ENCODE peak calls at places on chromosomes 6 and 20, in five cellular contexts. One of them, this sample, is unnamed.

GRCh38 chr6:31567531-31568370 is 4.3 kb upstream of the LTA start:
- DNase-seq in IMR-90: no peak
- DNase-seq in fibroblast of lung: no peak
- DNase-seq in PC-3: no peak
- DNase-seq in keratinocyte: no peak
- DNase-seq in this sample: no peak

GRCh38 chr6:22598386-22598785 is 29.0 kb downstream of the HDGFL1 start:
- DNase-seq in IMR-90: no peak
- DNase-seq in fibroblast of lung: no peak
- DNase-seq in PC-3: no peak
- DNase-seq in keratinocyte: no peak
- DNase-seq in this sample: no peak

GRCh38 chr20:39850236-39850635 is 838.8 kb downstream of the MAFB start:
- DNase-seq in IMR-90: no peak
- DNase-seq in fibroblast of lung: peak
- DNase-seq in PC-3: no peak
- DNase-seq in keratinocyte: no peak
- DNase-seq in this sample: no peak

GRCh38 chr6:34490390-34491090 is 24.7 kb downstream of the PACSIN1 start:
- DNase-seq in IMR-90: no peak
- DNase-seq in fibroblast of lung: no peak
- DNase-seq in PC-3: no peak
- DNase-seq in keratinocyte: no peak
- DNase-seq in this sample: no peak

GRCh38 chr6:9482030-9482731 is 932.7 kb downstream of the TFAP2A start:
- DNase-seq in IMR-90: peak
- DNase-seq in fibroblast of lung: peak
- DNase-seq in PC-3: peak
- DNase-seq in keratinocyte: peak
- DNase-seq in this sample: peak

GRCh38 chr6:130381459-130382380 is 15.9 kb downstream of the TMEM200A start:
- DNase-seq in IMR-90: no peak
- DNase-seq in fibroblast of lung: no peak
- DNase-seq in PC-3: no peak
- DNase-seq in keratinocyte: no peak
- DNase-seq in this sample: no peak

GRCh38 chr6:148969679-148970078 is 222.8 kb downstream of the UST start:
- DNase-seq in IMR-90: peak
- DNase-seq in fibroblast of lung: peak
- DNase-seq in PC-3: no peak
- DNase-seq in keratinocyte: no peak
- DNase-seq in this sample: no peak

GRCh38 chr20:39640147-39640546 is 678.0 kb downstream of the DHX35 start:
- DNase-seq in IMR-90: no peak
- DNase-seq in fibroblast of lung: no peak
- DNase-seq in PC-3: no peak
- DNase-seq in keratinocyte: no peak
- DNase-seq in this sample: no peak

GRCh38 chr20:2458919-2459499 is 11.6 kb downstream of the SNRPB start:
- DNase-seq in IMR-90: no peak
- DNase-seq in fibroblast of lung: no peak
- DNase-seq in PC-3: no peak
- DNase-seq in keratinocyte: no peak
- DNase-seq in this sample: no peak

GRCh38 chr6:39792501-39793450 is 600 bp downstream of the DAAM2 start:
- DNase-seq in IMR-90: no peak
- DNase-seq in fibroblast of lung: peak
- DNase-seq in PC-3: no peak
- DNase-seq in keratinocyte: no peak
- DNase-seq in this sample: no peak

GRCh38 chr20:32902456-32903420 is 44.0 kb downstream of the EFCAB8 start:
- DNase-seq in IMR-90: peak
- DNase-seq in fibroblast of lung: peak
- DNase-seq in PC-3: peak
- DNase-seq in keratinocyte: no peak
- DNase-seq in this sample: peak

GRCh38 chr6:168331058-168331457 is 11.5 kb upstream of the DACT2 start:
- DNase-seq in IMR-90: no peak
- DNase-seq in fibroblast of lung: no peak
- DNase-seq in PC-3: no peak
- DNase-seq in keratinocyte: no peak
- DNase-seq in this sample: no peak

GRCh38 chr6:5050009-5050408 is 35.1 kb upstream of the PPP1R3G start:
- DNase-seq in IMR-90: no peak
- DNase-seq in fibroblast of lung: no peak
- DNase-seq in PC-3: no peak
- DNase-seq in keratinocyte: no peak
- DNase-seq in this sample: no peak

GRCh38 chr20:63701051-63701328 is 4.5 kb downstream of the TNFRSF6B start:
- DNase-seq in IMR-90: no peak
- DNase-seq in fibroblast of lung: no peak
- DNase-seq in PC-3: no peak
- DNase-seq in keratinocyte: no peak
- DNase-seq in this sample: no peak

GRCh38 chr6:149938571-149939462 is 3.0 kb upstream of the ULBP2 start:
- DNase-seq in IMR-90: no peak
- DNase-seq in fibroblast of lung: no peak
- DNase-seq in PC-3: peak
- DNase-seq in keratinocyte: no peak
- DNase-seq in this sample: no peak

GRCh38 chr6:32371204-32371603 is 499 bp downstream of the TSBP1 start:
- DNase-seq in IMR-90: peak
- DNase-seq in fibroblast of lung: no peak
- DNase-seq in PC-3: peak
- DNase-seq in keratinocyte: no peak
- DNase-seq in this sample: no peak

GRCh38 chr6:41954668-41955067 is 13.1 kb upstream of the CCND3 start:
- DNase-seq in IMR-90: no peak
- DNase-seq in fibroblast of lung: no peak
- DNase-seq in PC-3: no peak
- DNase-seq in keratinocyte: no peak
- DNase-seq in this sample: no peak

GRCh38 chr6:109349419-109349987 is 32.8 kb downstream of the CD164 start:
- DNase-seq in IMR-90: peak
- DNase-seq in fibroblast of lung: peak
- DNase-seq in PC-3: peak
- DNase-seq in keratinocyte: no peak
- DNase-seq in this sample: peak

GRCh38 chr6:169991913-169992312 is 240.5 kb downstream of the ERMARD start:
- DNase-seq in IMR-90: no peak
- DNase-seq in fibroblast of lung: no peak
- DNase-seq in PC-3: no peak
- DNase-seq in keratinocyte: no peak
- DNase-seq in this sample: no peak

GRCh38 chr6:134379086-134379485 is 61.2 kb upstream of the SGK1 start:
- DNase-seq in IMR-90: no peak
- DNase-seq in fibroblast of lung: no peak
- DNase-seq in PC-3: peak
- DNase-seq in keratinocyte: peak
- DNase-seq in this sample: peak

GRCh38 chr6:158769696-158770446 is 49.3 kb downstream of the EZR start:
- DNase-seq in IMR-90: no peak
- DNase-seq in fibroblast of lung: no peak
- DNase-seq in PC-3: no peak
- DNase-seq in keratinocyte: no peak
- DNase-seq in this sample: no peak

GRCh38 chr20:771741-772464 is 3.6 kb upstream of the SLC52A3 start:
- DNase-seq in IMR-90: no peak
- DNase-seq in fibroblast of lung: no peak
- DNase-seq in PC-3: no peak
- DNase-seq in keratinocyte: no peak
- DNase-seq in this sample: no peak

GRCh38 chr20:57656252-57656820 is 36.1 kb upstream of the ZBP1 start:
- DNase-seq in IMR-90: no peak
- DNase-seq in fibroblast of lung: no peak
- DNase-seq in PC-3: no peak
- DNase-seq in keratinocyte: no peak
- DNase-seq in this sample: no peak

GRCh38 chr20:52484438-52484837 is 292.9 kb upstream of the ZFP64 start:
- DNase-seq in IMR-90: peak
- DNase-seq in fibroblast of lung: no peak
- DNase-seq in PC-3: no peak
- DNase-seq in keratinocyte: no peak
- DNase-seq in this sample: peak

GRCh38 chr6:41406821-41407787 is 71.7 kb downstream of the NCR2 start:
- DNase-seq in IMR-90: no peak
- DNase-seq in fibroblast of lung: no peak
- DNase-seq in PC-3: no peak
- DNase-seq in keratinocyte: no peak
- DNase-seq in this sample: no peak

GRCh38 chr6:131027326-131027725 is 35.7 kb downstream of the EPB41L2 start:
- DNase-seq in IMR-90: no peak
- DNase-seq in fibroblast of lung: no peak
- DNase-seq in PC-3: no peak
- DNase-seq in keratinocyte: no peak
- DNase-seq in this sample: no peak

GRCh38 chr6:51559059-51559458 is 528.4 kb downstream of the PKHD1 start:
- DNase-seq in IMR-90: no peak
- DNase-seq in fibroblast of lung: no peak
- DNase-seq in PC-3: peak
- DNase-seq in keratinocyte: no peak
- DNase-seq in this sample: peak

GRCh38 chr6:155448823-155449789 is 6.5 kb downstream of the NOX3 start:
- DNase-seq in IMR-90: no peak
- DNase-seq in fibroblast of lung: no peak
- DNase-seq in PC-3: no peak
- DNase-seq in keratinocyte: no peak
- DNase-seq in this sample: no peak

GRCh38 chr6:10429638-10430427 is 15.0 kb upstream of the TFAP2A start:
- DNase-seq in IMR-90: peak
- DNase-seq in fibroblast of lung: peak
- DNase-seq in PC-3: peak
- DNase-seq in keratinocyte: no peak
- DNase-seq in this sample: peak

GRCh38 chr6:53928641-53929339 is 134.0 kb downstream of the LRRC1 start:
- DNase-seq in IMR-90: peak
- DNase-seq in fibroblast of lung: no peak
- DNase-seq in PC-3: peak
- DNase-seq in keratinocyte: no peak
- DNase-seq in this sample: peak

GRCh38 chr6:161141173-161141572 is 132.7 kb downstream of the AGPAT4 start:
- DNase-seq in IMR-90: no peak
- DNase-seq in fibroblast of lung: no peak
- DNase-seq in PC-3: no peak
- DNase-seq in keratinocyte: no peak
- DNase-seq in this sample: no peak

GRCh38 chr6:27617046-27617687 is 144.3 kb upstream of the ZNF184 start:
- DNase-seq in IMR-90: no peak
- DNase-seq in fibroblast of lung: peak
- DNase-seq in PC-3: peak
- DNase-seq in keratinocyte: no peak
- DNase-seq in this sample: peak

GRCh38 chr20:56032251-56032650 is 26.9 kb upstream of the CBLN4 start:
- DNase-seq in IMR-90: no peak
- DNase-seq in fibroblast of lung: peak
- DNase-seq in PC-3: no peak
- DNase-seq in keratinocyte: no peak
- DNase-seq in this sample: no peak

GRCh38 chr6:44097782-44098317 is 29.4 kb downstream of the MRPL14 start:
- DNase-seq in IMR-90: no peak
- DNase-seq in fibroblast of lung: no peak
- DNase-seq in PC-3: no peak
- DNase-seq in keratinocyte: no peak
- DNase-seq in this sample: no peak

GRCh38 chr20:31751126-31751525 is 12.0 kb downstream of the TPX2 start:
- DNase-seq in IMR-90: peak
- DNase-seq in fibroblast of lung: peak
- DNase-seq in PC-3: no peak
- DNase-seq in keratinocyte: no peak
- DNase-seq in this sample: no peak

GRCh38 chr20:13841206-13841605 is 56.4 kb downstream of the NDUFAF5 start:
- DNase-seq in IMR-90: no peak
- DNase-seq in fibroblast of lung: no peak
- DNase-seq in PC-3: no peak
- DNase-seq in keratinocyte: no peak
- DNase-seq in this sample: no peak

GRCh38 chr20:32448306-32449056 is 90.3 kb downstream of the ASXL1 start:
- DNase-seq in IMR-90: no peak
- DNase-seq in fibroblast of lung: no peak
- DNase-seq in PC-3: no peak
- DNase-seq in keratinocyte: no peak
- DNase-seq in this sample: no peak

GRCh38 chr20:42026599-42026998 is 408.4 kb upstream of the CHD6 start:
- DNase-seq in IMR-90: no peak
- DNase-seq in fibroblast of lung: no peak
- DNase-seq in PC-3: no peak
- DNase-seq in keratinocyte: no peak
- DNase-seq in this sample: no peak

GRCh38 chr20:42024653-42025052 is 406.5 kb upstream of the CHD6 start:
- DNase-seq in IMR-90: no peak
- DNase-seq in fibroblast of lung: no peak
- DNase-seq in PC-3: no peak
- DNase-seq in keratinocyte: no peak
- DNase-seq in this sample: no peak

DNA sequence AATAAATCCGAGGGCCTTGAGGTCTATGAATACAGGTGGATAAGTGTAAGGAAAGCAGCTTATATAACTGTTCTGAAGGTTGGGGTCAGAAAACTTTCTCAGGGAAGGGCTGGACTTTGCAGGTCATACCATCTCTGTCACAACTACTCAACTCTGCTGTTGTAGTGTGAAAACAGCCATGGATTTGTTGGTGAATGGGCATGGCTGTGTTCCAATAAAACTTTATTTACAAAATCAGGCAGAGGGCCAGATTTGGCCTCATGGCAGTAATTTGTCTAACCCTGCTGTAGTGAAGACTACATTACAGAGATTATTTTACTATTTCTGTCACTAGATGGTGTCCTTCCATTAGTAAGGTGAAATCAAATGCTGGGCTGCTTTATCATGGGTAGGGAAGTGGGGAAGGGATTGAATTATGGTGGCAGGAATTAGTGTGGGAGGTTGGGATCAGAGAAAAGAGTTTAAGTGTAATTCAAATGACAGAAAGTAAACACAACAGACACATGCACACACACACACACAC is 409.6 kb upstream of the CHD6 start:
- DNase-seq in IMR-90: no peak
- DNase-seq in fibroblast of lung: no peak
- DNase-seq in PC-3: no peak
- DNase-seq in keratinocyte: no peak
- DNase-seq in this sample: no peak
- TF ChIP-seq CTCF in IMR-90: no peak
- TF ChIP-seq CTCF in fibroblast of lung: no peak
- TF ChIP-seq CTCF in PC-3: no peak
- TF ChIP-seq CTCF in keratinocyte: no peak
- TF ChIP-seq CTCF in this sample: no peak

GRCh38 chr6:78438135-78438534 is 429.2 kb upstream of the IRAK1BP1 start:
- DNase-seq in IMR-90: no peak
- DNase-seq in fibroblast of lung: no peak
- DNase-seq in PC-3: no peak
- DNase-seq in keratinocyte: no peak
- DNase-seq in this sample: no peak
- H3K9ac ChIP-seq in IMR-90: no peak
- H3K9ac ChIP-seq in fibroblast of lung: no peak
- H3K9ac ChIP-seq in PC-3: no peak
- H3K9ac ChIP-seq in keratinocyte: no peak
- H3K9ac ChIP-seq in this sample: no peak

GRCh38 chr20:19211661-19212523 is 550 bp upstream of the SLC24A3 start:
- DNase-seq in IMR-90: no peak
- DNase-seq in fibroblast of lung: no peak
- DNase-seq in PC-3: no peak
- DNase-seq in keratinocyte: no peak
- DNase-seq in this sample: no peak
- H3K27ac ChIP-seq in IMR-90: no peak
- H3K27ac ChIP-seq in fibroblast of lung: no peak
- H3K27ac ChIP-seq in PC-3: no peak
- H3K27ac ChIP-seq in keratinocyte: no peak
- H3K27ac ChIP-seq in this sample: no peak

GRCh38 chr6:33407132-33407718 is 3.6 kb upstream of the PHF1 start:
- DNase-seq in IMR-90: peak
- DNase-seq in fibroblast of lung: peak
- DNase-seq in PC-3: peak
- DNase-seq in keratinocyte: no peak
- DNase-seq in this sample: no peak
- TF ChIP-seq CTCF in IMR-90: peak
- TF ChIP-seq CTCF in fibroblast of lung: peak
- TF ChIP-seq CTCF in PC-3: peak
- TF ChIP-seq CTCF in keratinocyte: peak
- TF ChIP-seq CTCF in this sample: no peak